ENCODE peak calls at places on chromosomes 5 and 9, in nine cellular contexts. J is fibroblast of lung; B is right lobe of liver; V is esophagus squamous epithelium; Z is DND-41; I is CD4-positive, alpha-beta T cell; A is tibial nerve; G is fibroblast of mammary gland; S is adrenal gland. Q is an unnamed sample.

GRCh38 chr5:128263357-128263756 is 179.8 kb downstream of the SLC12A2 start:
- DNase-seq in J (no peak), B (no peak), V (no peak), Z (no peak), I (no peak), A (no peak), G (no peak), S (no peak), Q (no peak)

GRCh38 chr9:113807173-113808061 is 68.7 kb upstream of the ZNF618 start:
- DNase-seq in J (peak), B (peak), V (no peak), Z (peak), I (peak), A (no peak), G (peak), S (peak), Q (peak)

GRCh38 chr5:110038297-110038997 is 348.7 kb downstream of the MAN2A1 start:
- DNase-seq in J (peak), B (no peak), V (no peak), Z (no peak), I (no peak), A (no peak), G (peak), S (no peak), Q (no peak)

GRCh38 chr5:82168294-82168693 is 109.9 kb downstream of the RPS23 start:
- DNase-seq in J (peak), B (no peak), V (no peak), Z (no peak), I (no peak), A (no peak), G (peak), S (no peak), Q (no peak)

GRCh38 chr5:148347706-148348105 is 12.3 kb downstream of the SPINK9 start:
- DNase-seq in J (no peak), B (no peak), V (no peak), Z (no peak), I (no peak), A (no peak), G (no peak), S (no peak), Q (no peak)

GRCh38 chr9:124309665-124310064 is 51.9 kb downstream of the NEK6 start:
- DNase-seq in J (peak), B (no peak), V (no peak), Z (no peak), I (no peak), A (no peak), G (peak), S (peak), Q (no peak)

GRCh38 chr9:121768416-121769015 is 117.1 kb downstream of the DAB2IP start:
- DNase-seq in J (no peak), B (no peak), V (no peak), Z (no peak), I (no peak), A (no peak), G (no peak), S (no peak), Q (no peak)

GRCh38 chr5:73482383-73483193 is 15.7 kb upstream of the BTF3 start:
- DNase-seq in J (peak), B (no peak), V (no peak), Z (no peak), I (no peak), A (no peak), G (peak), S (no peak), Q (no peak)

GRCh38 chr9:129402341-129402739 is 218.6 kb downstream of the C9orf50 start:
- DNase-seq in J (no peak), B (no peak), V (no peak), Z (no peak), I (no peak), A (no peak), G (no peak), S (no peak), Q (peak)

GRCh38 chr9:113619156-113619861 is 155.8 kb downstream of the RGS3 start:
- DNase-seq in J (no peak), B (peak), V (no peak), Z (no peak), I (no peak), A (no peak), G (no peak), S (peak), Q (no peak)

GRCh38 chr5:125276121-125276520 is 529.7 kb upstream of the ZNF608 start:
- DNase-seq in J (no peak), B (no peak), V (no peak), Z (no peak), I (no peak), A (no peak), G (no peak), S (no peak), Q (no peak)

GRCh38 chr5:65734921-65735320 is 12.9 kb downstream of the NLN start:
- DNase-seq in J (no peak), B (no peak), V (no peak), Z (no peak), I (no peak), A (no peak), G (no peak), S (no peak), Q (no peak)

DNA sequence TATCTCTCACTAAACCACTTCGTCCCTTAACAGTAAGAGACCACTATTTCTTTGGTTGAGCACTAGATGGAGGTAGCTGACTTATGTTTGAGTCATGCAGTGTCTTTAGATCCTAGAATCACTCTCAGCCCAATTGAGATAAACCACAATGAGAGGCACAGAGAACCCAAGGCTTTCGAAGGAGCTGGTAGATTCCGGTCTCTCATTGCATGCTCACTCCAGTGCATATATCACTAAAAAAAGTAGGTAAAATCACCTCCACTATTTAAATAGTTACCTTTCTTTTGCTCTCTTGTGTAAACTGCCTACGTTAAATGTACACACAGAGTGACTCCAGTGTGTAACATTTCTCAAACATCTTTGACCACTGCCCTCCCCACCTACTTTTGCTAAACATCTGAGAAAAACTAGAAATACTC is 27.6 kb downstream of the ACTL7A start:
- DNase-seq in J (peak), B (no peak), V (no peak), Z (no peak), I (no peak), A (no peak), G (peak), S (no peak), Q (no peak)
- TF ChIP-seq CTCF in J (no peak), B (peak), V (no peak), Z (peak), I (no peak), A (no peak), G (peak), S (peak), Q (no peak)

DNA sequence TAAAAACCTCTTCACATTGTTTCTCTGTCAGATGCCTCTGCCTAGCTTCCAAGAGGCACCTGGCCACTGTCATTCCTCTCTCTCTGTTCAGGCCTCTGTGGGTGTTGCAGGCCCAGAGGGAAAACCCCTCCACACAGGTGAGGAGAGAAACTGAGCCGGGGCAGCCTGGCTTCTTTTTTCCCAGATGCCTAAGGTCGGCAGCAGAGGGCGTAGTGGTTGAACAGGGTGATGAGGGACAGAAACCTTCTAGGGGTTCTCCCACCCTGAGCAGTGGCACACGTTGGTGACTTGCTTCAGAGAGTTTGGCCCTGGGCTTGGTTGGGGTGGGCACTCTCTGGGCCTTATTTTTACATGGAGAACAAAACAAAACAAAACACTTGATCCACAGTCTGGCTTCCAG is 12.2 kb downstream of the IL9 start:
- DNase-seq in J (no peak), B (no peak), V (no peak), Z (no peak), I (no peak), A (no peak), G (no peak), S (no peak), Q (peak)
- TF ChIP-seq CTCF in J (no peak), B (no peak), V (no peak), Z (peak), I (no peak), A (no peak), G (peak), S (no peak), Q (no peak)

DNA sequence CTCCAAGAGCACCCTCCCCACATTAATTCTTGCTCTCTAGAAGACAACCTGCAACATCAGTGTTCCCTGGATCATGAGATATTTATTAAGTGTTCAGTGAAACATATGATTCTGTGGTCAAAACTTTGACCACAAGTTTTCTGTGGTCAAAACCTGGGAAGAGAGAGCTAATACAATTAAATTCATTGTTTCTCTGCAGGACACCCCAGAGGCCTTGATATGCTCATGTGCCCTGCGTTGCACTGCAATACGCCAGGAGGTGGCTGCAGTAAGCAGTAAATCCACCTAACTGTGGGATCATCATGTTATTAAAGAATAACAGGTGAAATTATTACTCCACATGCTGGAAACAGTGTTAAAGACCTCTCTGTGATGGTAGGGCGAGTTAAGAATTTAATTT is 109.3 kb upstream of the SPDL1 start:
- DNase-seq in J (peak), B (no peak), V (no peak), Z (no peak), I (no peak), A (no peak), G (no peak), S (no peak), Q (no peak)
- TF ChIP-seq CTCF in J (no peak), B (no peak), V (no peak), Z (no peak), I (no peak), A (no peak), G (no peak), S (no peak), Q (no peak)

GRCh38 chr9:135281151-135281550 is 193.7 kb downstream of the OLFM1 start:
- DNase-seq in J (no peak), B (no peak), V (no peak), Z (no peak), I (no peak), A (no peak), G (no peak), S (no peak), Q (peak)
- TF ChIP-seq CTCF in J (no peak), B (no peak), V (no peak), Z (no peak), I (no peak), A (no peak), G (no peak), S (no peak), Q (no peak)

GRCh38 chr5:55546991-55547390 is 12.2 kb upstream of the PLPP1 start:
- DNase-seq in J (no peak), B (no peak), V (no peak), Z (no peak), I (no peak), A (no peak), G (no peak), S (no peak), Q (no peak)
- TF ChIP-seq CTCF in J (no peak), B (no peak), V (no peak), Z (no peak), I (no peak), A (no peak), G (no peak), S (no peak), Q (no peak)

GRCh38 chr5:28575368-28575767 is 1537.0 kb upstream of the CDH9 start:
- DNase-seq in J (no peak), B (no peak), V (no peak), Z (no peak), I (no peak), A (no peak), G (no peak), S (no peak), Q (no peak)

GRCh38 chr5:28574616-28575015 is 1536.2 kb upstream of the CDH9 start:
- DNase-seq in J (no peak), B (no peak), V (no peak), Z (no peak), I (no peak), A (no peak), G (no peak), S (no peak), Q (no peak)

GRCh38 chr5:28580616-28581015 is 1542.2 kb upstream of the CDH9 start:
- DNase-seq in J (peak), B (no peak), V (no peak), Z (no peak), I (no peak), A (no peak), G (peak), S (no peak), Q (no peak)

DNA sequence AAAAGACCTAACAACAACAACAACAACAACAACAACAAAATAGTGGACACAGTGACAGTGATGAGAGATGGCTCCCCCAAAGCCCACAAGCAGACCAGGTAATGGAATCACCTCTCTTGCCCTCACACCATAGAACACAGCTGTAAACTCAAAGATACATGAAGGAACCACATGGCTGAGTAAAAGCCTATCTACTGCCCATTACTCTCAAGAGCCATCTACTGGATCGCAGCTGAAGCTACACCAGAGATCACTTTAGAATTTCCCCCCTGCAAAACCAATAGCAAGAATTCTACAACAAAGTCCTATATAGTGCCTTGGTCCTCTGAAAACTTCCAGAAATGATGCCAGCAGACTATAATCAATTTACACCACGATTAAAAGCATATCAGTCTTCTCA is 1537.6 kb upstream of the CDH9 start:
- DNase-seq in J (peak), B (no peak), V (no peak), Z (no peak), I (no peak), A (no peak), G (peak), S (no peak), Q (no peak)
- TF ChIP-seq CTCF in J (no peak), B (no peak), V (no peak), Z (peak), I (no peak), A (no peak), G (peak), S (peak), Q (no peak)

DNA sequence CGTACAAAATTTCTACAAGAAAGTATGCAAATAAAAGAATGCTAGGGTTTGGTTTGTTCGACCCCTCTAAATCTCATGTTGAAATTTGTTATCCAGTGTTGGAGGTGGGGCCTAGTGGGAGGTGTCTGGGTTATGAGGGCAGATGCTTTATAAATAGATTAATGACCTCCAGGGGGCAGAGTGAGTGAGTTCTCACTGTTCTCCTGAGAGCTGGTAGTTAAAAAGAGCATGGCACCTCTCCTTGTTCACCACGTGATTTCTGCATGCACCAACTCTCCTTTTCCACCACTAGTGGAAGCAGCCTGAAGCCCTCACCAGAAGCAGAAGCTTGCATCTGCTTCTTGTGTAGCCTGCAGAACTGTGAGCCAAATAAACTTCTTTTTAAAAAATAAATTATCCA is 50.4 kb upstream of the FAM170A start:
- DNase-seq in J (peak), B (no peak), V (no peak), Z (peak), I (no peak), A (no peak), G (peak), S (no peak), Q (peak)
- TF ChIP-seq CTCF in J (no peak), B (no peak), V (no peak), Z (peak), I (no peak), A (no peak), G (peak), S (no peak), Q (peak)

GRCh38 chr5:159773062-159773924 is 143.0 kb upstream of the ADRA1B start:
- DNase-seq in J (peak), B (peak), V (no peak), Z (peak), I (peak), A (peak), G (peak), S (peak), Q (peak)
- TF ChIP-seq CTCF in J (no peak), B (no peak), V (peak), Z (peak), I (no peak), A (no peak), G (no peak), S (peak), Q (no peak)

DNA sequence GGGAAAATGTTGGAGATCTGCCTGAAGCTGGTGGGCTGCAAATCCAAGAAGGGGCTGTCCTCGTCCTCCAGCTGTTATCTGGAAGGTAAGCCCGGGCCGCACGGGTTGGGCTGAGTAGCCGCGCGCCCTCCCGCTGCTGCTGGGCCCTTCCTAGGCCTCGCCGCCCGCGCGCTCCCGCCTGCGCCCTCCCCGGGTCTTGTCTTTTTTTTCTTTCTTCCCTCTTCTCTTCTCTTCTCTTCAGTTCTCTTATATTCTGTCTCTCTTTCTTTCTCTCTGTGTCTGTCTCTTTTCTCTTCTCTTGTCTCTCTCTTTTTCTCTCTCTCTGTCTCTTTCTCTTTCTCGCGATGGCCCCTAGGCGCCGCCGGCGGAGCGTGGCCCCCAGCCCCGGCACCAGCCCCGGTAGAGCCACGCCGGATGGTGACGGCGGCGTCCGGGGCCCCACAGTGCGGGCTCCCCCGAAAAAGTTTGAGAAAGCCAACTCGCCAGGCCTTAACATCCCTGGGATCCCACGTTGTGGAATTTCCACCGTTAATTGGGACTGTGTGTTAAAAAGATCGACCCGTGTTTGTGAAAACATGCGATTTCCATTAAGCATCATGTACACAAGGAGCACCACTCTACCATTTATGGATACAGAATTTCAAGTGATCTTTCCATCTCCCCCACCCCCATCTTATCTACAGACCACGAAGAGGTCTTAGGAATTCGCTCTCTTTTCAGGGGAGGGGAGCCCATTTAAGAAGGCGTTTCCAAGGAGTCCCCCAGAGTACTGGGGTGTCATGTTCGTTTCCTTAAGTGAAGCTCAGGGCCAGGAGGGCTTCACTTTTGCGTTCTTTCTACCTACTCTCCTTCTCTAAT is 616 bp downstream of the ABL1 start:
- DNase-seq in J (peak), B (peak), V (no peak), Z (peak), I (peak), A (no peak), G (peak), S (peak), Q (peak)
- TF ChIP-seq CTCF in J (no peak), B (no peak), V (no peak), Z (no peak), I (no peak), A (peak), G (no peak), S (no peak), Q (no peak)

Q was measured in endothelial cell.